ENCODE peak calls at places on chromosome 3, in nine cellular contexts. M, W, G, J, I, Z, R, Q and H are unnamed samples.

GRCh38 chr3:103169289-103169688 is 734.5 kb downstream of the ZPLD1 start:
- DNase-seq in M (no peak), W (peak; percentile 35), Z (no peak), I (no peak), G (peak; percentile 14), Q (no peak), J (no peak), R (peak; percentile 56), H (no peak)

GRCh38 chr3:178808748-178809147 is 262.9 kb downstream of the ZMAT3 start:
- DNase-seq in I (no peak), W (no peak), R (no peak), J (no peak), Z (no peak), G (no peak), M (no peak), Q (no peak), H (no peak)

GRCh38 chr3:70387889-70388288 is 75.5 kb upstream of the MDFIC2 start:
- DNase-seq in I (no peak), J (no peak), Z (no peak), Q (no peak), M (no peak), G (no peak), R (no peak), W (no peak), H (no peak)

GRCh38 chr3:113079532-113079931 is 88.7 kb downstream of the GTPBP8 start:
- DNase-seq in Z (no peak), M (peak; percentile 30), W (peak; percentile 37), G (no peak), R (no peak), Q (no peak), J (no peak), I (no peak), H (no peak)

GRCh38 chr3:22091329-22091728 is 340.3 kb upstream of the ZNF385D start:
- DNase-seq in Q (no peak), I (no peak), J (no peak), G (no peak), R (no peak), M (no peak), Z (no peak), W (no peak), H (no peak)

GRCh38 chr3:99504258-99504657 is 134.1 kb upstream of the COL8A1 start:
- DNase-seq in Z (no peak), Q (no peak), I (no peak), M (no peak), G (no peak), J (peak; percentile 69), W (peak; percentile 64), R (no peak), H (no peak)

GRCh38 chr3:171829841-171830559 is 13.1 kb upstream of the TMEM212 start:
- DNase-seq in R (peak; percentile 79), W (peak; percentile 72), J (peak; percentile 81), M (peak; percentile 36), Z (peak; percentile 54), I (peak; percentile 85), G (peak; percentile 81), Q (peak; percentile 76), H (no peak)

GRCh38 chr3:189132125-189132744 is 39.5 kb upstream of the TPRG1 start:
- DNase-seq in R (peak; percentile 92), J (peak; percentile 65), I (peak; percentile 63), Q (no peak), W (peak; percentile 94), Z (peak; percentile 78), M (peak; percentile 74), G (peak; percentile 33), H (no peak)

GRCh38 chr3:13432093-13432492 is 12.0 kb upstream of the NUP210 start:
- DNase-seq in W (no peak), R (no peak), Q (no peak), J (peak; percentile 35), G (no peak), I (no peak), Z (no peak), M (no peak), H (no peak)

GRCh38 chr3:53594276-53594675 is 99.9 kb downstream of the CACNA1D start:
- DNase-seq in J (no peak), Q (no peak), M (no peak), Z (no peak), R (no peak), W (no peak), G (no peak), I (no peak), H (no peak)

GRCh38 chr3:196120291-196120951 is 38.5 kb upstream of the TFRC start:
- DNase-seq in W (no peak), I (peak; percentile 25), Q (no peak), G (no peak), M (no peak), J (no peak), Z (peak; percentile 56), R (no peak), H (no peak)

GRCh38 chr3:126468028-126468891 is 7.4 kb downstream of the ZXDC start:
- DNase-seq in I (peak; percentile 38), R (no peak), G (no peak), Z (no peak), M (no peak), Q (no peak), W (no peak), J (no peak), H (no peak)

DNA sequence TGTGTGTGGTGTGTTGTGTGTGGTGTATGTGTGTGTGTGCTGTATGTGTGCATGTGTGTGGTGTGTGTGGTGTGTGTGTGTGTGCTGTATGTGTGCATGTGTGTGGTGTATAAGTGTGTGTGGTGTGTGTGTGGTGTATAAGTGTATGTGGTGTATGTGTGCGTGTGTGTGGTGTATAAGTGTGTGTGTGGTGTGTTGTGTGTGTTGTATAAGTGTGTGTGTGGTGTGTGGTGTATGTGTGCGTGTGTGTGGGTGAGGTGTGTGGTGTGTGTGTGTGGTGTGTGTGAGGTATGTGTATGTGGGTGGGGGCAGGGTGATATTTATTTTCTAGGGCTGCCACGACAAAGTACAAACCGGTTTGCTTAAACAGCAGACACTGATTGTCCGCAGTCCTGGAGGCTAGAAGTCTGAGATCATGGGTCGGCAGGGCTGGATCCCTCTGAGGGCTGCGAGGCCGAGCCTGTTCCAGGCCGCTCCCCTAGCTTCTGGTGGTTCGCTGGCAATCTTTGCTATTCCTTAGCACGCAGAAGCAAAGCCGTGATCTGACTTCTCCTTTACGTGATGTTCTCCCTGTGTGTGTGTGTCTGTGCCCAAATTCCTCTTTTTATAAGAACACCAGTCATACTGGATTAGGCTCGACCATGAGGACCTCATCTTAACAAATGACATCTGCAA is 160.2 kb downstream of the XXYLT1 start:
- DNase-seq in Z (no peak), R (no peak), M (no peak), W (no peak), I (peak; percentile 68), Q (no peak), J (peak; percentile 32), G (no peak), H (no peak)
- TF ChIP-seq EZH2 in Z (no peak), R (no peak), M (no peak), W (no peak), I (no peak), Q (no peak), J (no peak), G (no peak), H (no peak)

GRCh38 chr3:38019658-38020341 is 9.6 kb downstream of the PLCD1 start:
- DNase-seq in Z (no peak), Q (no peak), I (no peak), W (no peak), R (no peak), M (no peak), J (no peak), G (no peak), H (no peak)

GRCh38 chr3:38021196-38021595 is 8.2 kb downstream of the PLCD1 start:
- DNase-seq in R (no peak), Q (no peak), J (no peak), I (no peak), G (no peak), M (no peak), W (no peak), Z (no peak), H (no peak)

GRCh38 chr3:38020342-38020726 is 9.1 kb downstream of the PLCD1 start:
- DNase-seq in R (no peak), Z (no peak), G (no peak), I (no peak), M (no peak), J (no peak), Q (no peak), W (no peak), H (no peak)

GRCh38 chr3:38022301-38022700 is 7.1 kb downstream of the PLCD1 start:
- DNase-seq in W (no peak), R (no peak), M (no peak), Z (no peak), G (no peak), Q (no peak), J (no peak), I (peak; percentile 2), H (no peak)

DNA sequence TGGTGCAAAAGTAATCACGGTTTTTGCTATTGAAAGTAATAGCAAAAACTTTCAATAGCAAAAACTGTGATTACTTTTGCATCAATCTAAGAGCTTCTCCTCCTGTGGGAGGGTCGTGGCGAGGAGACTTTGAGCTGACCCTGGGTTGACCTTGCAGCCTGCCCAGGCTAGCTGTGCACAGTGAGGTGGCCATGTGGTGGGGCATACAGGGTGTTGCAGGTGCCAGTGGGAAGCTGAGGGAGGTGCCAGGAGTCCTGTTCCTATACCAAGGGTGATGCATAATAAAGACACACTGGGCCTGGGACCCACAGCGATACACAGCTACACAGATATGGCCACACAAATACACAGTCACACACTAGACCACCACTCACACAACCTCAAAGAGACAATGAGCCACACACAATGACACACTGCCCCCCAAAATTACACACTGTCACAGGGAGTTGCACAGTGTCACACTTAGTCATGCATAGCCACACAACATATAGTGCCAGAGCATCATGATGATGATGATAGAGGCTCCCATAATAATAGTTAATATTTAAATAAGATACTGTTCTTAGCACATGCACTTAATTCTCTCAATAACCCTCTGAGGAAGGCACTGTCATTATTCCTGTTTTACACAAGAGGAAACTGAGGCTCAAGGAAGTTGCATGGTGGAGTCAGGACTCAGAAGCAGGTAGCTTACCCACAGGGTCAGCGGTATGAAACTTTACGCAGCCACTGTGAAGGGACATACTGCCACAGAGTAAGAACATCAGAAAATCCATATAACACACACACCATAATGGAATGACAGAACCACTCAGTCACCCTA is 6.3 kb downstream of the PLCD1 start:
- DNase-seq in G (no peak), M (no peak), I (peak; percentile 2), Z (no peak), Q (no peak), W (no peak), J (no peak), R (no peak), H (no peak)
- H3K27ac ChIP-seq in G (no peak overlapping the region), M (no peak overlapping the region), I (no peak overlapping the region), Z (no peak overlapping the region), Q (no peak overlapping the region), W (no peak overlapping the region), J (no peak overlapping the region), R (no peak overlapping the region), H (no peak overlapping the region)

GRCh38 chr3:87792532-87793321 is 266.1 kb downstream of the CGGBP1 start:
- DNase-seq in J (no peak), G (peak; percentile 81), R (peak; percentile 7), I (peak; percentile 17), W (peak; percentile 0), M (no peak), Z (no peak), Q (peak; percentile 80), H (no peak)
- TF ChIP-seq EZH2 in J (no peak), G (no peak), R (no peak), I (peak; percentile 94), W (no peak), M (no peak), Z (no peak), Q (peak; percentile 68), H (no peak)

DNA sequence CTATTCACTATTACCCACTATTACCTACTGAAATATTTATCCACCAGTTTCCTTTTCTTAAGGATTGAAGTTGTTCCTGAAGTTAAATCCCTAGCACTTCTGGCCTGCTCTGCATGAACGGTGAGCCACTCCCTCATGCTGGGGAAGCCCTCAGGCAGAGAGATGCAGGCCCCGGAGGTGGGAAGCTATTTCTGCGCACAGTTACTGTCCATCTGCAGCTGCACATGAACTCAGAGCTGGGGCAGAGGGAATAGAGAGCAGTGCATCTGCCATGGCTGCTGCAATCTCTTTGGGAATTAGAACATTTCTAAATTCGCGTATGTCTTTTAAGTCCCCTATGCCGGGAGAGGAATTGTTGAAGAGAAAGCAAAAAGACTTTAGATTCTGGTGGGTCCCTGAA is 6.3 kb upstream of the GALNT15 start:
- DNase-seq in Z (no peak), I (no peak), G (no peak), R (no peak), J (no peak), W (no peak), M (no peak), Q (no peak), H (no peak)
- H3K27ac ChIP-seq in Z (no peak overlapping the region), I (no peak overlapping the region), G (no peak overlapping the region), R (no peak overlapping the region), J (no peak overlapping the region), W (no peak overlapping the region), M (no peak overlapping the region), Q (no peak overlapping the region), H (no peak overlapping the region)